ENCODE peak calls at places on chromosomes 7 and 10, in four cellular contexts. V, O, R and Z are unnamed samples.

GRCh38 chr7:137801003-137801402 is 45.8 kb downstream of the DGKI start:
- DNase-seq in V (no peak), O (no peak), R (no peak), Z (no peak)

GRCh38 chr7:130010689-130011412 is 40.3 kb downstream of the ZC3HC1 start:
- DNase-seq in V (peak; percentile 68), O (peak; percentile 91), R (peak; percentile 92), Z (peak; percentile 85)

GRCh38 chr7:4845740-4846142 is 16.1 kb downstream of the PAPOLB start:
- DNase-seq in V (no peak), O (no peak), R (no peak), Z (no peak)

GRCh38 chr10:72418679-72419078 is 64.0 kb upstream of the DNAJB12 start:
- DNase-seq in V (no peak), O (no peak), R (no peak), Z (no peak)

GRCh38 chr7:111138196-111138569 is 47.3 kb downstream of the LRRN3 start:
- DNase-seq in V (peak; percentile 17), O (peak; percentile 84), R (no peak), Z (no peak)

GRCh38 chr10:125840955-125841354 is 17.6 kb downstream of the BCCIP start:
- DNase-seq in V (no peak), O (no peak), R (no peak), Z (no peak)

GRCh38 chr10:63481815-63482421 is 16.1 kb upstream of the JMJD1C start:
- DNase-seq in V (no peak), O (no peak), R (no peak), Z (no peak)

GRCh38 chr10:133400624-133401424 is 6.9 kb downstream of the MTG1 start:
- DNase-seq in V (no peak), O (peak; percentile 42), R (no peak), Z (no peak)

GRCh38 chr7:108450160-108450559 is 6.1 kb downstream of the NRCAM start:
- DNase-seq in V (no peak), O (no peak), R (no peak), Z (no peak)

GRCh38 chr10:113967096-113967495 is 76.6 kb upstream of the ADRB1 start:
- DNase-seq in V (no peak), O (no peak), R (no peak), Z (no peak)

GRCh38 chr7:157606140-157606539 is 269.3 kb downstream of the DNAJB6 start:
- DNase-seq in V (no peak), O (peak; percentile 59), R (no peak), Z (no peak)

GRCh38 chr10:113709221-113709838 is 29.6 kb downstream of the CASP7 start:
- DNase-seq in V (no peak), O (no peak), R (peak; percentile 27), Z (no peak)

GRCh38 chr7:39987641-39988347 is 37.7 kb downstream of the CDK13 start:
- DNase-seq in V (no peak), O (no peak), R (no peak), Z (no peak)

GRCh38 chr7:93146036-93146435 is 2.1 kb downstream of the SAMD9L start:
- DNase-seq in V (no peak), O (no peak), R (no peak), Z (no peak)

GRCh38 chr7:46716926-46717325 is 795.9 kb upstream of the IGFBP3 start:
- DNase-seq in V (no peak), O (no peak), R (no peak), Z (no peak)

GRCh38 chr7:137094-137861 is 55.1 kb upstream of the FAM20C start:
- DNase-seq in V (no peak), O (no peak), R (no peak), Z (no peak)

GRCh38 chr10:29773675-29774091 is 138.9 kb upstream of the SVIL start:
- DNase-seq in V (no peak), O (no peak), R (no peak), Z (no peak)

GRCh38 chr7:66837007-66837406 is 84.0 kb upstream of the TMEM248 start:
- DNase-seq in V (no peak), O (peak; percentile 63), R (no peak), Z (no peak)

GRCh38 chr7:108311446-108312168 is 144.6 kb downstream of the NRCAM start:
- DNase-seq in V (no peak), O (no peak), R (peak; percentile 50), Z (no peak)

GRCh38 chr10:80137031-80137712 is 4.6 kb downstream of the PLAC9 start:
- DNase-seq in V (no peak), O (peak; percentile 88), R (peak; percentile 94), Z (no peak)

GRCh38 chr10:71145352-71145945 is 66.9 kb upstream of the UNC5B start:
- DNase-seq in V (no peak), O (no peak), R (no peak), Z (no peak)

GRCh38 chr10:127945335-127945734 is 38.4 kb downstream of the PTPRE start:
- DNase-seq in V (no peak), O (no peak), R (no peak), Z (no peak)

GRCh38 chr7:84195295-84196006 is 862 bp upstream of the SEMA3A start:
- DNase-seq in V (no peak), O (no peak), R (no peak), Z (no peak)

GRCh38 chr10:106857728-106858127 is 306.8 kb downstream of the SORCS1 start:
- DNase-seq in V (no peak), O (no peak), R (no peak), Z (no peak)

GRCh38 chr10:131024259-131025131 is 287.0 kb downstream of the TCERG1L start:
- DNase-seq in V (no peak), O (no peak), R (no peak), Z (no peak)

GRCh38 chr10:30818854-30819253 is 189.3 kb upstream of the LYZL2 start:
- DNase-seq in V (no peak), O (peak; percentile 88), R (peak; percentile 59), Z (no peak)

GRCh38 chr7:75650671-75651070 is 88.1 kb downstream of the HIP1 start:
- DNase-seq in V (no peak), O (peak; percentile 85), R (no peak), Z (no peak)

GRCh38 chr10:4807803-4808507 is 18.1 kb upstream of the AKR1E2 start:
- DNase-seq in V (no peak), O (no peak), R (peak; percentile 35), Z (no peak)

GRCh38 chr7:97871659-97872024 is 566 bp downstream of the ASNS start:
- DNase-seq in V (peak; percentile 19), O (no peak), R (no peak), Z (no peak)